ENCODE peak calls at places on chromosomes 4 and X, in five cellular contexts. B is mucosa of descending colon, F is endothelial cell, H is HepG2, Q is transverse colon. M is an unnamed sample.
A peak's percentile ranks its signal among the peaks of the same experiment; 100 is the strongest.

GRCh38 chrX:261167-261857 is 19.9 kb upstream of the PLCXD1 start:
- DNase-seq in Q (no peak), B (peak; percentile 46), F (no peak), H (no peak), M (no peak)

GRCh38 chrX:28668303-28668702 is 81.1 kb downstream of the IL1RAPL1 start:
- DNase-seq in F (no peak), Q (no peak), H (no peak), B (no peak), M (no peak)

GRCh38 chr4:165210566-165210965 is 3.2 kb downstream of the KLHL2 start:
- DNase-seq in B (no peak), Q (no peak), H (no peak), F (no peak), M (no peak)

GRCh38 chr4:100019821-100020220 is 69.7 kb upstream of the H2AZ1 start:
- DNase-seq in H (no peak), Q (no peak), F (no peak), B (no peak), M (no peak)

GRCh38 chr4:99149620-99150019 is 5.5 kb upstream of the ADH4 start:
- DNase-seq in B (no peak), H (no peak), F (no peak), Q (no peak), M (no peak)

GRCh38 chr4:181597766-181598165 is 645.4 kb upstream of the TENM3 start:
- DNase-seq in B (no peak), Q (no peak), H (no peak), F (no peak), M (peak; percentile 61)

GRCh38 chrX:39631275-39631674 is 466.5 kb downstream of the BCOR start:
- DNase-seq in F (no peak), H (no peak), B (no peak), Q (no peak), M (no peak)

GRCh38 chr4:5461477-5461876 is 246.9 kb downstream of the EVC2 start:
- DNase-seq in F (no peak), Q (no peak), H (no peak), B (no peak), M (no peak)

GRCh38 chr4:48079972-48080391 is 54.1 kb downstream of the TXK start:
- DNase-seq in H (no peak), B (no peak), F (no peak), Q (no peak), M (peak; percentile 71)

GRCh38 chrX:112670964-112671363 is 8.8 kb downstream of the LHFPL1 start:
- DNase-seq in H (no peak), F (no peak), B (no peak), Q (no peak), M (no peak)

GRCh38 chr4:84499065-84499982 is at the start of gene NKX6-1:
- DNase-seq in Q (peak; percentile 53), F (peak; percentile 92), B (peak; percentile 71), H (no peak), M (peak; percentile 88)

GRCh38 chrX:130071611-130072349 is 38.5 kb downstream of the ELF4 start:
- DNase-seq in F (no peak), H (peak; percentile 89), B (peak; percentile 61), Q (peak; percentile 70), M (no peak)

GRCh38 chr4:105600256-105600655 is 47.8 kb downstream of the ARHGEF38 start:
- DNase-seq in H (no peak), Q (no peak), F (no peak), B (no peak), M (no peak)

GRCh38 chr4:75513529-75514130 is 573 bp downstream of the RCHY1 start:
- DNase-seq in H (no peak), Q (no peak), F (no peak), B (no peak), M (peak; percentile 20)

GRCh38 chr4:2388430-2389182 is 29.8 kb downstream of the ZFYVE28 start:
- DNase-seq in B (peak; percentile 3), Q (no peak), H (no peak), F (no peak), M (peak; percentile 25)

GRCh38 chr4:141046255-141046654 is 87.0 kb downstream of the RNF150 start:
- DNase-seq in B (no peak), H (peak; percentile 10), Q (no peak), F (no peak), M (peak; percentile 99)

GRCh38 chr4:186204611-186205144 is 13.3 kb downstream of the CYP4V2 start:
- DNase-seq in B (peak; percentile 70), F (no peak), H (no peak), Q (peak; percentile 73), M (no peak)

GRCh38 chrX:150766351-150767044 is 73.3 kb downstream of the MTMR1 start:
- DNase-seq in H (no peak), Q (no peak), F (no peak), B (no peak), M (no peak)

GRCh38 chr4:124322234-124322831 is 390.2 kb downstream of the ANKRD50 start:
- DNase-seq in H (peak; percentile 8), Q (no peak), F (no peak), B (no peak), M (peak; percentile 72)

GRCh38 chr4:107862658-107863057 is 37.9 kb downstream of the SGMS2 start:
- DNase-seq in F (no peak), B (no peak), Q (peak; percentile 14), H (peak; percentile 5), M (peak; percentile 81)

GRCh38 chr4:165507381-165507780 is 128.6 kb downstream of the CPE start:
- DNase-seq in Q (no peak), B (no peak), F (no peak), H (no peak), M (no peak)

GRCh38 chr4:57064120-57064519 is 46.1 kb downstream of the IGFBP7 start:
- DNase-seq in Q (no peak), H (no peak), B (no peak), F (no peak), M (no peak)

GRCh38 chr4:2251073-2251794 is 9.3 kb upstream of the HAUS3 start:
- DNase-seq in Q (no peak), B (peak; percentile 37), F (no peak), H (no peak), M (no peak)

GRCh38 chr4:77172336-77172735 is 15.3 kb downstream of the CCNG2 start:
- DNase-seq in H (no peak), Q (no peak), B (no peak), F (no peak), M (peak; percentile 91)

GRCh38 chr4:88107406-88108107 is 50.9 kb downstream of the ABCG2 start:
- DNase-seq in B (no peak), H (peak; percentile 99), F (no peak), Q (peak; percentile 26), M (peak; percentile 34)

GRCh38 chrX:17608898-17609297 is 128.4 kb upstream of the SCML1 start:
- DNase-seq in Q (no peak), B (no peak), H (no peak), F (no peak), M (peak; percentile 59)

GRCh38 chrX:53440631-53441517 is 6.7 kb upstream of the HSD17B10 start:
- DNase-seq in B (peak; percentile 75), H (peak; percentile 20), Q (peak; percentile 72), F (peak; percentile 3), M (peak; percentile 24)

GRCh38 chr4:3337357-3337732 is 44.5 kb downstream of the RGS12 start:
- DNase-seq in F (no peak), Q (no peak), H (no peak), B (no peak), M (no peak)

GRCh38 chr4:168759959-168760527 is 250.0 kb downstream of the CBR4 start:
- DNase-seq in B (no peak), F (no peak), Q (no peak), H (no peak), M (no peak)

DNA sequence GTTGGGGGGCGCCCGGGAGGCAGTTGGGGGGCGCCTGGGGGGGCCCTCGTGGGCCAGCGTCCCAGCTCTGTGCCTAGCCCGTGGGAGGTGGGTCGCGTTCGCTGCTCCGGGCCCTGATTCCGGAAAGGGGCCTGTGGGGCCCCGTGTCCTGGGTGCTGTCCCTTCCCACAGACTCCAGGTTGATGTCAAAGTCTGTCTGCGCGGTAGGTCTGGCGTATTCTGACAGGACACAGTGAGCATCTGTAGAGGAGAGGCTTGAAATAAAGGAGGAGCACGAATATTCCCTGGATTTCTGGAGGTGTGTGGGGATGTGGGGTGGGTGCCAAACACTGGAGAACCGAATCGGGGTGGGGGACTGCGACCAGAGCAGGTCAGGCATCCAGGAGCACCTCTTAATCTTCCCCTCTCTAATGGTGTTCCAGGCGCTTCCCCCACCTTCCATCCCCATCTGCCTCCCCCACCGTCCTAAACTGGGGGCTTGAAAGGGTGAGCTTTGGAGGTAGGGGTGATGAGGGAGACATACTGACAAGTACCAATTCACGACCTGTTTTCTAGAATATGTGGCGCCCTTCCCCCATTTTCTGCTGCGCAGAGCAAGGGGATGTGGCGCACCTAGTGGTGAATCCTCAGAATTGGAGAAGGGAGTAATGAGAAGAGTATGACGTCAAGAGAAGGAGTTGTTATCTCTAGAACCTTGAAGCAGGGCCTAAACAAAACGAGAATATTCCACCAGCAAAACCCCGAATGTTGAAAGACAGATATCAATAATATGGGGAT is 873 bp downstream of the GPRASP1 start:
- DNase-seq in F (peak; percentile 20), B (no peak), Q (peak; percentile 27), H (no peak), M (peak; percentile 60)
- TF ChIP-seq CTCF in F (no peak), B (no peak), Q (peak; percentile 41), H (no peak), M (peak; percentile 71)

GRCh38 chr4:16521156-16521915 is 295.1 kb upstream of the TAPT1 start:
- DNase-seq in Q (no peak), B (no peak), H (no peak), F (no peak), M (no peak)

GRCh38 chr4:16513876-16514275 is 287.6 kb upstream of the TAPT1 start:
- DNase-seq in H (no peak), F (no peak), Q (no peak), B (no peak), M (peak; percentile 11)

DNA sequence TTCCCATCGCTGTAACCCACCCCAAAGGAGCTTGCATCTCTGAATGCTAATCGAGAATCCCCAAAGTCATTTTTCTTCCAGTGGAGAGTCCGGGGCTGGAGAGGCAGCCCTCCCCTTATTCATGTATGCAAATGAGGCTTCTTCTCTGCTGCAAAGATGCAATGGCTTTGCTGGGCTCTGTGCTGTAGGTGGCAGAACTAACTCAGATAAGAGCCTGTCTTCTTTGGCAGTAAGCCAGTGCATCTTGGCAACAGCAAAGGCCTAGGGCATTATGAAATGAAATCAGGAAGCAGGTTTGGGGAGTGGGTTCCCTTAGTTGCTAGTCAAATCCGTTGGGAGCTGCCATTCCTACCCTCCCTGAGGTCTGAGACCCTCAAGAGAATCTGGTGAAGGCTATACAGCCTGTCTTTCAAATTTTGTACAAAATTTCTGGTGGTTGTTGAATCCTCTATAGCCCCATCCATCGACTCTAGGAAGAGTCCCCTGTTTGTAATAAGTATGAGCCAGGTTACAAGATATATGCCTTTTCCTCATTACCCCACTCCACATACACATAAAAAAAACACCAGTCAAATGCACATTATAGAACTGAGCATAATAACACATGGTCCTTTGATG is 290.6 kb upstream of the TAPT1 start:
- DNase-seq in Q (no peak), F (no peak), H (no peak), B (no peak), M (peak; percentile 94)
- TF ChIP-seq CTCF in Q (no peak), F (no peak), H (no peak), B (no peak), M (peak; percentile 85)

GRCh38 chrX:51860679-51861078 is 32.7 kb upstream of the MAGED1 start:
- DNase-seq in H (peak; percentile 14), B (no peak), F (peak; percentile 7), Q (peak; percentile 14), M (peak; percentile 66)
- TF ChIP-seq CTCF in H (peak; percentile 62), B (no peak), F (no peak), Q (peak; percentile 39), M (peak; percentile 71)

DNA sequence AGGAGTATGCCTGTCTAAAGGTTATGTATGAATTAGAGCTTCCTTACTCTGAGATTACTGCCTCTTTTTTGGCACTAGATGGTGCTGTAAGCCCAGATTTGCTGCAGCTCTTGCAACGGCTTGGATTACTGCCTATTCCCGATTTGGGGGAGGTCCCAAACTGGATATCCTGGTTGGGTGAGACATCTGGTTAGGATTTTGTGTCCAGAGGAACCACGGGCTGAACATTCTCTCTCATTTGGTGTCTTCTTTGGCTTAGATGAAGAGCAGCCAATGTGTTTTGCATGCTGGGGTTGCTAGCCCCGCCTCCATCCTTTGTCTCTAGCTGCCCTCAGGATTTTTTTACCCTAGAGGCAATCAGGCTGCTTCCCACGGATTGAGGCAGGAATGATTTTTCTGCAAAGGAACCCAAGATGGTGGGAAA is 31.9 kb downstream of the F8A1 start:
- DNase-seq in H (peak; percentile 48), F (peak; percentile 28), Q (peak; percentile 34), B (no peak), M (peak; percentile 84)
- TF ChIP-seq CTCF in H (peak; percentile 77), F (peak; percentile 27), Q (peak; percentile 49), B (no peak), M (peak; percentile 76)

M was measured in choroid plexus epithelial cell.